ENCODE peak calls at places on chromosomes 2 and 18, in four cellular contexts. One of them, this sample, is unnamed.
A peak's percentile ranks its signal among the peaks of the same experiment; 100 is the strongest.

GRCh38 chr2:16487686-16488085 is 177.9 kb downstream of the CYRIA start:
- DNase-seq in mesendoderm: peak; percentile 48
- DNase-seq in HCT116: no peak
- DNase-seq in sigmoid colon: no peak
- DNase-seq in this sample: no peak

GRCh38 chr2:217804786-217805678 is 197.8 kb downstream of the TNS1 start:
- DNase-seq in HCT116: no peak
- DNase-seq in sigmoid colon: peak; percentile 62
- DNase-seq in mesendoderm: peak; percentile 43
- DNase-seq in this sample: peak; percentile 20

GRCh38 chr2:235756491-235756890 is 262.6 kb downstream of the AGAP1 start:
- DNase-seq in mesendoderm: peak; percentile 28
- DNase-seq in sigmoid colon: peak; percentile 32
- DNase-seq in HCT116: no peak
- DNase-seq in this sample: no peak

GRCh38 chr2:88110830-88111229 is 17.0 kb downstream of the FABP1 start:
- DNase-seq in mesendoderm: no peak
- DNase-seq in sigmoid colon: no peak
- DNase-seq in HCT116: no peak
- DNase-seq in this sample: no peak

GRCh38 chr2:150587547-150588209 is 100.2 kb upstream of the RND3 start:
- DNase-seq in HCT116: no peak
- DNase-seq in mesendoderm: peak; percentile 3
- DNase-seq in sigmoid colon: no peak
- DNase-seq in this sample: no peak

GRCh38 chr2:119545754-119546445 is 1.7 kb downstream of the CFAP221 start:
- DNase-seq in mesendoderm: no peak
- DNase-seq in HCT116: no peak
- DNase-seq in sigmoid colon: no peak
- DNase-seq in this sample: no peak

GRCh38 chr2:26724004-26724750 is 31.7 kb downstream of the KCNK3 start:
- DNase-seq in sigmoid colon: peak; percentile 86
- DNase-seq in mesendoderm: no peak
- DNase-seq in HCT116: peak; percentile 93
- DNase-seq in this sample: peak; percentile 94

GRCh38 chr2:32289165-32290054 is 11.7 kb downstream of the YIPF4 start:
- DNase-seq in mesendoderm: no peak
- DNase-seq in HCT116: peak; percentile 16
- DNase-seq in sigmoid colon: no peak
- DNase-seq in this sample: no peak

GRCh38 chr2:15652316-15653276 is 60.9 kb downstream of the DDX1 start:
- DNase-seq in mesendoderm: no peak
- DNase-seq in sigmoid colon: no peak
- DNase-seq in HCT116: no peak
- DNase-seq in this sample: no peak

GRCh38 chr2:216888907-216889622 is 29.2 kb upstream of the TNP1 start:
- DNase-seq in sigmoid colon: peak; percentile 87
- DNase-seq in HCT116: no peak
- DNase-seq in mesendoderm: no peak
- DNase-seq in this sample: no peak

GRCh38 chr18:8631265-8631664 is 22.0 kb downstream of the RAB12 start:
- DNase-seq in mesendoderm: no peak
- DNase-seq in HCT116: no peak
- DNase-seq in sigmoid colon: no peak
- DNase-seq in this sample: no peak

GRCh38 chr2:105842555-105842954 is 97.8 kb downstream of the NCK2 start:
- DNase-seq in sigmoid colon: no peak
- DNase-seq in mesendoderm: peak; percentile 34
- DNase-seq in HCT116: no peak
- DNase-seq in this sample: no peak

GRCh38 chr2:70962211-70962884 is 16.1 kb upstream of the ANKRD53 start:
- DNase-seq in sigmoid colon: no peak
- DNase-seq in HCT116: no peak
- DNase-seq in mesendoderm: no peak
- DNase-seq in this sample: peak; percentile 9

GRCh38 chr2:216985658-216986141 is 125.8 kb upstream of the TNP1 start:
- DNase-seq in HCT116: no peak
- DNase-seq in mesendoderm: peak; percentile 38
- DNase-seq in sigmoid colon: no peak
- DNase-seq in this sample: no peak

GRCh38 chr2:197125000-197125399 is 185.6 kb downstream of the ANKRD44 start:
- DNase-seq in sigmoid colon: no peak
- DNase-seq in HCT116: no peak
- DNase-seq in mesendoderm: no peak
- DNase-seq in this sample: no peak

GRCh38 chr2:72931280-72931910 is 14.1 kb downstream of the EMX1 start:
- DNase-seq in sigmoid colon: peak; percentile 52
- DNase-seq in mesendoderm: no peak
- DNase-seq in HCT116: no peak
- DNase-seq in this sample: peak; percentile 5

GRCh38 chr2:5596848-5597247 is 95.3 kb upstream of the SOX11 start:
- DNase-seq in mesendoderm: no peak
- DNase-seq in sigmoid colon: no peak
- DNase-seq in HCT116: no peak
- DNase-seq in this sample: no peak

GRCh38 chr2:100921685-100922161 is 80.4 kb upstream of the RPL31 start:
- DNase-seq in HCT116: no peak
- DNase-seq in mesendoderm: no peak
- DNase-seq in sigmoid colon: no peak
- DNase-seq in this sample: no peak

GRCh38 chr2:235378261-235378660 is 115.6 kb upstream of the AGAP1 start:
- DNase-seq in HCT116: no peak
- DNase-seq in sigmoid colon: no peak
- DNase-seq in mesendoderm: no peak
- DNase-seq in this sample: no peak

GRCh38 chr18:57744211-57744694 is 58.9 kb downstream of the ATP8B1 start:
- DNase-seq in mesendoderm: no peak
- DNase-seq in sigmoid colon: no peak
- DNase-seq in HCT116: no peak
- DNase-seq in this sample: no peak

GRCh38 chr2:106143495-106144215 is 50.4 kb downstream of the UXS1 start:
- DNase-seq in HCT116: no peak
- DNase-seq in sigmoid colon: no peak
- DNase-seq in mesendoderm: peak; percentile 90
- DNase-seq in this sample: no peak

DNA sequence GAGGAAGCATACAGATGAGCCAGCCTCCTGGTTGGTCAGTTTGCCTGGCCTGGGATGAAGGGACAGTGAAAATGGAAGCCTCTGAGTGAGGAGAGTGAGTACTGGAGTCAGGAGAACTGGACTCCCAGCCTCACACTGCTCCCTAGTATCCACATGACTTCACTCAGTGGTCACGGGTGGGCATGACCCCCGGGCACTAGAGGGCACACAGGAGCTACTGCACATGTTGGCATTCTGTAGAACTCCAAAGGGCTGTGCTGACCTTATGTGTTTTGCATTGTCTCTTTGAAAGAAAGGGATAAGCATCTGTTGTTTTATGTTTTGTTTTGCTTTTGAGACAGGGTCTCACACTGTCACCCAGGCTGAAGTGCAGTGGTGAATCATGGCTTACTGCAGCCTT is 23.7 kb downstream of the NCAPH start:
- DNase-seq in mesendoderm: no peak
- DNase-seq in sigmoid colon: no peak
- DNase-seq in HCT116: no peak
- DNase-seq in this sample: no peak
- H3K27ac ChIP-seq in mesendoderm: no peak overlapping the region
- H3K27ac ChIP-seq in sigmoid colon: no peak overlapping the region
- H3K27ac ChIP-seq in HCT116: no peak overlapping the region
- H3K27ac ChIP-seq in this sample: no peak overlapping the region

GRCh38 chr18:4352746-4353522 is 102.2 kb downstream of the DLGAP1 start:
- DNase-seq in sigmoid colon: no peak
- DNase-seq in mesendoderm: peak; percentile 58
- DNase-seq in HCT116: no peak
- DNase-seq in this sample: no peak
- H3K27me3 ChIP-seq in sigmoid colon: no peaks in the 10 kb centered on the region
- H3K27me3 ChIP-seq in mesendoderm: no peaks in the 10 kb centered on the region
- H3K27me3 ChIP-seq in HCT116: no peaks in the 10 kb centered on the region
- H3K27me3 ChIP-seq in this sample: no peaks in the 10 kb centered on the region

GRCh38 chr2:46161329-46161728 is 135.9 kb upstream of the EPAS1 start:
- DNase-seq in sigmoid colon: no peak
- DNase-seq in mesendoderm: no peak
- DNase-seq in HCT116: no peak
- DNase-seq in this sample: no peak
- H3K27ac ChIP-seq in sigmoid colon: peak overlapping the region; percentile 64
- H3K27ac ChIP-seq in mesendoderm: no peak overlapping the region
- H3K27ac ChIP-seq in HCT116: no peak overlapping the region
- H3K27ac ChIP-seq in this sample: peak overlapping the region; percentile 34

GRCh38 chr2:56191617-56192016 is 7.8 kb downstream of the CCDC85A start:
- DNase-seq in mesendoderm: peak; percentile 75
- DNase-seq in sigmoid colon: no peak
- DNase-seq in HCT116: peak; percentile 35
- DNase-seq in this sample: no peak
- H3K27me3 ChIP-seq in mesendoderm: peaks cover 12% of the 10 kb centered on the region
- H3K27me3 ChIP-seq in sigmoid colon: no peaks in the 10 kb centered on the region
- H3K27me3 ChIP-seq in HCT116: no peaks in the 10 kb centered on the region
- H3K27me3 ChIP-seq in this sample: no peaks in the 10 kb centered on the region

GRCh38 chr2:172442072-172442895 is 14.9 kb downstream of the ITGA6 start:
- DNase-seq in sigmoid colon: no peak
- DNase-seq in mesendoderm: peak; percentile 83
- DNase-seq in HCT116: peak; percentile 98
- DNase-seq in this sample: no peak
- H3K27ac ChIP-seq in sigmoid colon: no peak overlapping the region
- H3K27ac ChIP-seq in mesendoderm: no peak overlapping the region
- H3K27ac ChIP-seq in HCT116: peak overlapping the region; percentile 82
- H3K27ac ChIP-seq in this sample: no peak overlapping the region

GRCh38 chr2:238988105-238988504 is 140.2 kb downstream of the TWIST2 start:
- DNase-seq in sigmoid colon: no peak
- DNase-seq in mesendoderm: no peak
- DNase-seq in HCT116: no peak
- DNase-seq in this sample: no peak

GRCh38 chr2:238986491-238987351 is 138.8 kb downstream of the TWIST2 start:
- DNase-seq in HCT116: no peak
- DNase-seq in sigmoid colon: peak; percentile 51
- DNase-seq in mesendoderm: no peak
- DNase-seq in this sample: peak; percentile 54

GRCh38 chr2:238987352-238987981 is 139.6 kb downstream of the TWIST2 start:
- DNase-seq in mesendoderm: no peak
- DNase-seq in HCT116: no peak
- DNase-seq in sigmoid colon: no peak
- DNase-seq in this sample: peak; percentile 32

GRCh38 chr2:238985036-238985729 is 137.3 kb downstream of the TWIST2 start:
- DNase-seq in mesendoderm: no peak
- DNase-seq in HCT116: no peak
- DNase-seq in sigmoid colon: no peak
- DNase-seq in this sample: peak; percentile 38

DNA sequence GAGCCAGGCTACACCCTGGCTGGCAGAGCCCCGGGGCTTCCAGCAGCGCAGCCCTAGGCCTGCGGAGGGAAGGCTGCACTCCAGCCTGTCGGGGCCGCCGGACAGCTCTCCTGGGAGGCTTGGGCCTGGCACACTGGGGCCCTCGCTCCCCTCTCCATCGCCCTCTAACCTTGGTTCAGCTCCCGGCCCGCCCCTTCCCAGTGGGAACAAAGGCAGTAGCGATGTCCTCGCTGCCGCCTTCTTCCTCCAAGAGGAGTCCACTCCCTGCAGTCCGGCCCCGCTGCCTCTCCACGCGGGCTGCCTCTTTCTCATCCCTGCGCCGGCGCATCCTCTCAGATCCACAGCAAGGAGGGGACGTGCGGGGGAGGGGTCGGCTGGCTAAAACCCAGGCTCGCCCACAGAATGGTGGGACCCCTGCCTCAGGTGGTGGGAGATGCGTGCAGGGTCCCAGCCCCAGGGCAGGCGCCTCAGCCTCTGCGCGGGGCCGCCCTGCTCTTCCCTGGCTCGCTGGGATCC is 138.1 kb downstream of the TWIST2 start:
- DNase-seq in HCT116: no peak
- DNase-seq in sigmoid colon: peak; percentile 55
- DNase-seq in mesendoderm: no peak
- DNase-seq in this sample: peak; percentile 54
- H3K27me3 ChIP-seq in HCT116: no peaks in the 10 kb centered on the region
- H3K27me3 ChIP-seq in sigmoid colon: no peaks in the 10 kb centered on the region
- H3K27me3 ChIP-seq in mesendoderm: no peaks in the 10 kb centered on the region
- H3K27me3 ChIP-seq in this sample: peaks cover 13% of the 10 kb centered on the region

This sample was measured in tibial artery.